ENCODE peak calls at places on chromosomes 1 and 21, in four cellular contexts. G is H9, L is H1, Z is IMR-90. D is an unnamed sample.

GRCh38 chr1:156673387-156674121 is 3.7 kb downstream of the NES start:
- DNase-seq in Z (peak), G (peak), L (peak), D (peak)

GRCh38 chr21:38660333-38661295 is 145.1 kb upstream of the ETS2 start:
- DNase-seq in L (no peak), Z (no peak), G (peak), D (peak)

GRCh38 chr1:194512957-194513356 is 1326.5 kb upstream of the B3GALT2 start:
- DNase-seq in Z (peak), G (no peak), L (no peak), D (no peak)

GRCh38 chr1:17008208-17008855 is 3.4 kb downstream of the ATP13A2 start:
- DNase-seq in L (no peak), G (no peak), Z (no peak), D (no peak)

GRCh38 chr1:74504125-74505065 is 8.0 kb downstream of the LRRC53 start:
- DNase-seq in G (peak), Z (peak), L (no peak), D (peak)

GRCh38 chr1:114093624-114094302 is 59.9 kb downstream of the SYT6 start:
- DNase-seq in G (no peak), L (no peak), Z (peak), D (peak)

GRCh38 chr21:36879827-36880226 is 86.6 kb downstream of the HLCS start:
- DNase-seq in G (no peak), Z (no peak), L (no peak), D (no peak)

GRCh38 chr21:35256468-35256988 is 207.4 kb upstream of the RUNX1 start:
- DNase-seq in Z (peak), G (no peak), L (no peak), D (peak)

GRCh38 chr1:245393694-245394093 is 238.9 kb downstream of the KIF26B start:
- DNase-seq in Z (no peak), L (no peak), G (no peak), D (no peak)

GRCh38 chr1:24683713-24684162 is 40.6 kb downstream of the SRRM1 start:
- DNase-seq in Z (peak), L (no peak), G (no peak), D (peak)

GRCh38 chr1:53321366-53321765 is 6.5 kb downstream of the LRP8 start:
- DNase-seq in L (no peak), G (peak), Z (no peak), D (peak)

GRCh38 chr1:101314244-101314643 is 77.4 kb downstream of the S1PR1 start:
- DNase-seq in L (no peak), Z (peak), G (no peak), D (peak)

DNA sequence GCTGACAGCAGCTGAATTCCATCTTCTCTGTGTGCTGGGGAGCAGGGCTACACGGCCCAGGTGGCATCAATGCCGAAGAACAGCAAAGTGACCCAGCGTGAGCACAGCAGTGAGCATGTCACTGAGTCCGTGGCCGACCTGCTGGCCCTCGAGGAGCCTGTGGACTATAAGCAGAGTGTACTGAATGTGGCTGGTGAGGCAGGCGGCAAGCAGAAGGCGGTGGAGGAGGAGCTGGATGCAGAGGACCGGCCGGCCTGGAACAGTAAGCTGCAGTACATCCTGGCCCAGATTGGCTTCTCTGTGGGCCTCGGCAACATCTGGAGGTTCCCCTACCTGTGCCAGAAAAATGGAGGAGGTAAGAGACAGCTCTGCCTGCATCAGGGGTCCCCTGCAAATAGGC is 16.6 kb downstream of the SLC6A17 start:
- DNase-seq in G (no peak), Z (no peak), L (no peak), D (no peak)
- H3K23ac ChIP-seq in G (no peak), Z (no peak), L (no peak), D (no peak)

GRCh38 chr1:31802190-31803150 is 13.4 kb downstream of the SPOCD1 start:
- DNase-seq in Z (no peak), L (no peak), G (no peak), D (no peak)
- H3K4me2 ChIP-seq in Z (peak), L (no peak), G (no peak), D (no peak)

GRCh38 chr1:7444362-7444761 is 326.7 kb upstream of the VAMP3 start:
- DNase-seq in G (no peak), Z (no peak), L (no peak), D (no peak)
- H3K56ac ChIP-seq in G (no peak), Z (no peak), L (no peak), D (no peak)

GRCh38 chr1:28886731-28887417 is 27.5 kb upstream of the EPB41 start:
- DNase-seq in G (peak), Z (peak), L (peak), D (peak)

GRCh38 chr1:28887835-28888682 is 26.3 kb upstream of the EPB41 start:
- DNase-seq in G (peak), Z (no peak), L (no peak), D (peak)

GRCh38 chr1:28885982-28886730 is 28.2 kb upstream of the EPB41 start:
- DNase-seq in Z (no peak), G (peak), L (no peak), D (no peak)

GRCh38 chr1:28888915-28889314 is 25.5 kb upstream of the EPB41 start:
- DNase-seq in Z (no peak), L (no peak), G (no peak), D (no peak)

DNA sequence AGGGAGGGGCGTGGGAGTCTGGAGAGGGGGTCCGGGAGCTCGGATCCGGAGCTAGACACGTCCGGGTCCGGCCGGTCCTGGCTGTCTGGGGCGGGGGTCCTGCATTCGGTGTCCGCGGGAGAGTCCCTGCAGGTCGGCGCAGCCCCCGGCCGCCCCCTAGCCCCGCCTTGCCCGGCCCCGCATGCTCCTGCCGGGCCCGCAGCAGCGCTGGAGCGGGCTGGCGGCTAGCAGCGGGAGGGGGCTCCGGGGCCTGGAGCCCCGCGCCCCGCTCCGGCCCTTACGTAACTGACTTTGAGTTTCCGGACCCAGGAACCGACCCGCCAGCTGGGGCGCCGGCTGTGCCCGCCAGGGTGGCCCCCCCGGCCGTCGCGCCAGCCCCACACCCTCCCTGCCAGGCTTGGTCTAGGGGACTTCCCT is 26.9 kb upstream of the EPB41 start:
- DNase-seq in Z (no peak), G (no peak), L (no peak), D (no peak)
- H3K23ac ChIP-seq in Z (peak), G (no peak), L (no peak), D (no peak)

DNA sequence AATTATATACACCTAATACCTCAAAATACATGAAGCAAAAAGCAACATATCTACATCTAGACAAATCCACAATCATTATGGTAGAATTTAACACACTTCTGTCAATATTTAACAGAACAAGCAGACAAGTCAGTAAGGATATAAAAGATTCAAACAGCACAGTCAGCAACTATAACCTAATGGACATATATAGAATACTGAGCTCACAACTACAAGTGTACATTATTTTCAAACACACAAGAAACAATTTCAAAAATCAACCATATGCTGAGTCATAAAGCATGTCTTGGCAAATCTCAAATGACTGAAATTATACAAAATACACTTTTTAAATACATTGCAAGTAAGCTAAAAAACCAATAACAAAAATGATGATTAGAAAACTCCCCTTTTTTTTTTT is 178.0 kb downstream of the TOMM20 start:
- DNase-seq in Z (peak), L (no peak), G (no peak), D (no peak)
- H3K4me2 ChIP-seq in Z (no peak), L (no peak), G (no peak), D (no peak)

GRCh38 chr1:201848230-201848629 is 19.3 kb downstream of the IPO9 start:
- DNase-seq in G (no peak), Z (no peak), L (no peak), D (no peak)
- H3K56ac ChIP-seq in G (no peak), Z (no peak), L (no peak), D (no peak)

DNA sequence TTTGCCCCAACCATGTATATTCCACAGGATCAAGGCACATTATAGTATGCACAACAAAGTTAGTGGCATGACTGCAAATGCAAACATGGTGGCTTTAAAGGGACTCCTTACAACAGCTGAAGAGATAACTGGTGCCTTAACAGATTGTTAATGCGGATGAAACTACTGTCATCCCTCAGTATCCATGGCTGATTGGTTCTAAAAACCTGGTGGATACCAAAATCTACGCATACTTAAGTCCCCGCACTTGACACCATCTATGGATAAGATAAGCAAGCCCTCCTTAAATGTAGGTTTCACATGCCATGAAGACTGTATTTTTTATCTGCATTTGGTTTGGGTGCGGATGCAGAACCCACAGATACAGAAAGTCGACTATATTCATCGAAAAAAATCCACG is 73.5 kb downstream of the ZNF644 start:
- DNase-seq in Z (no peak), L (no peak), G (no peak), D (peak)
- H3K23ac ChIP-seq in Z (no peak), L (no peak), G (no peak), D (no peak)

GRCh38 chr1:185974367-185974766 is 240.2 kb downstream of the HMCN1 start:
- DNase-seq in G (no peak), L (no peak), Z (no peak), D (no peak)

GRCh38 chr1:185973645-185974044 is 239.5 kb downstream of the HMCN1 start:
- DNase-seq in Z (peak), L (no peak), G (no peak), D (no peak)

GRCh38 chr1:185971688-185972087 is 237.5 kb downstream of the HMCN1 start:
- DNase-seq in G (no peak), L (no peak), Z (peak), D (no peak)

GRCh38 chr1:185969524-185969991 is 235.4 kb downstream of the HMCN1 start:
- DNase-seq in L (no peak), Z (peak), G (no peak), D (no peak)

DNA sequence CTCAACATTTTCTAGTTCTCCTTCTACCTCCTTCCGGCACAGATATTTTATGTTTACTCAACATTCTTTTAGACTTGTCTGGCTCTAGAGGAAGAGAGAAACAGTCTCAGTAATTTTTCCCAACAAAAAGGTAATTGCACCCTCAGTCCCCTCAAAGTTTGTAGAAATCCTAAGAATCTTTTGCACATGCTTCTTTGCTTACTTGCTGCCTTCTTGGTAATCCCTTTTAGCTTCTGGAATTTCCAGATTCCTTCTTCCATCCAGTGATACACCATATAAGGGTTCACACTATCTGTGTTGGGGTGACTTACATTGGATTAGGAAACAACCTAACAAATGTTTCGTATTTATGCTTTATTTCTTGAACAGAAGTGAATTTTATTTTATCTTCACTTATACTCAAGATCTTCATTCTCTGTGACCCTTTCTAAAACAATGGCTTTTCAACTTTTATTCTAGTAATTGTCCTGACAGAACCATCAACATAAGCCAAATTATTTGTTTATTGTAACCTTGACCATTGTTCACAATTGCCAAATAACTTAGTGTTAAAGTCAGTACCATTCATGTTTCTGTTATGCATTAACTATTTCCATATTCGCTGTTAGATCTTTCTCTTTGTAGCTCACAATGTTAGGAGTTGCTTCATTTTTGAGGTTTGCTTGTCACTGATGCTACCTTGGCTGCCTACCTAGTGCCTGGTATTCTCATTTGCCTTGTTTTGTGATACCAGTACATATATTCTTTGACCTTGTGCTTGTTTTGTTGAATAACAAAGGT is 238.1 kb downstream of the HMCN1 start:
- DNase-seq in G (no peak), L (no peak), Z (peak), D (no peak)
- H3K4me2 ChIP-seq in G (no peak), L (no peak), Z (peak), D (no peak)

D was measured in mesendoderm.